ENCODE peak calls at places on chromosomes 16 and 17, in five cellular contexts. S is HT1080; Y is tibial artery; M is SHP77; D is activated CD4-positive, CD25-positive, alpha-beta regulatory T cell. V is an unnamed sample.

GRCh38 chr17:50774225-50774803 is 7.0 kb upstream of the ANKRD40CL start:
- DNase-seq in S (no peak), Y (no peak), M (no peak), D (no peak), V (peak)

GRCh38 chr17:7851438-7852261 is 3.2 kb upstream of the TMEM88 start:
- DNase-seq in S (peak), Y (peak), M (peak), D (peak), V (no peak)

GRCh38 chr17:61196302-61196704 is 203.3 kb upstream of the TBX2 start:
- DNase-seq in S (no peak), Y (no peak), M (no peak), D (no peak), V (no peak)

GRCh38 chr16:89446136-89446974 is 44.0 kb downstream of the ANKRD11 start:
- DNase-seq in S (no peak), Y (no peak), M (no peak), D (no peak), V (no peak)

GRCh38 chr16:51767564-51767963 is 616.5 kb upstream of the SALL1 start:
- DNase-seq in S (no peak), Y (no peak), M (no peak), D (no peak), V (no peak)

GRCh38 chr16:19835989-19836421 is 48.6 kb downstream of the GPRC5B start:
- DNase-seq in S (no peak), Y (no peak), M (no peak), D (no peak), V (no peak)

GRCh38 chr16:49861299-49861698 is 5.4 kb upstream of the ZNF423 start:
- DNase-seq in S (no peak), Y (no peak), M (no peak), D (no peak), V (no peak)

GRCh38 chr16:3001316-3001715 is 11.4 kb upstream of the CLDN9 start:
- DNase-seq in S (no peak), Y (no peak), M (no peak), D (no peak), V (no peak)

GRCh38 chr16:59878999-59879398 is 1144.9 kb upstream of the GOT2 start:
- DNase-seq in S (peak), Y (no peak), M (no peak), D (no peak), V (no peak)

GRCh38 chr17:67544364-67544763 is 167.3 kb downstream of the PITPNC1 start:
- DNase-seq in S (no peak), Y (no peak), M (peak), D (no peak), V (no peak)

GRCh38 chr16:1494129-1494640 is 1.0 kb downstream of the TELO2 start:
- DNase-seq in S (peak), Y (peak), M (no peak), D (no peak), V (peak)

GRCh38 chr17:78239489-78239931 is 8.1 kb downstream of the TMEM235 start:
- DNase-seq in S (no peak), Y (no peak), M (no peak), D (no peak), V (no peak)

GRCh38 chr17:33090806-33091205 is 99.2 kb downstream of the SPACA3 start:
- DNase-seq in S (peak), Y (no peak), M (no peak), D (no peak), V (no peak)

GRCh38 chr17:52159159-52159809 is 770 bp upstream of the CA10 start:
- DNase-seq in S (no peak), Y (no peak), M (no peak), D (no peak), V (no peak)

V was measured in ascending aorta.